ENCODE peak calls at places on chromosomes 1 and 21, in nine cellular contexts. S is uterus; J is EH; Y is stimulated activated CD4-positive, alpha-beta T cell treated with anti-CD3 and anti-CD28 coated beads, Interleukin-1b, Interleukin-23, amount 100 ng/mL, for 1 hour; A is AG08396; K is T-helper 17 cell; H is AG10803; L is AML-193; Q is HT-29. F is an unnamed sample.

GRCh38 chr1:213749558-213749957 is 238.2 kb upstream of the PROX1 start:
- DNase-seq in S (no peak), J (no peak), Y (no peak), A (no peak), K (no peak), H (no peak), L (no peak), Q (no peak), F (no peak)

GRCh38 chr21:44049606-44050005 is 37.5 kb downstream of the TRAPPC10 start:
- DNase-seq in S (no peak), J (no peak), Y (no peak), A (no peak), K (no peak), H (no peak), L (no peak), Q (no peak), F (no peak)

GRCh38 chr1:30629501-30629900 is 93.9 kb downstream of the MATN1 start:
- DNase-seq in S (peak; percentile 12), J (no peak), Y (no peak), A (no peak), K (no peak), H (no peak), L (no peak), Q (no peak), F (no peak)

GRCh38 chr1:188670837-188671236 is 1806.8 kb downstream of the BRINP3 start:
- DNase-seq in S (no peak), J (no peak), Y (no peak), A (no peak), K (no peak), H (no peak), L (no peak), Q (peak; percentile 21), F (peak; percentile 6)

GRCh38 chr1:58575831-58576726 is 973 bp downstream of the TACSTD2 start:
- DNase-seq in S (no peak), J (no peak), Y (no peak), A (no peak), K (no peak), H (no peak), L (no peak), Q (peak; percentile 57), F (no peak)

GRCh38 chr1:32071758-32072621 is 749 bp upstream of the TMEM39B start:
- DNase-seq in S (no peak), J (peak; percentile 84), Y (no peak), A (peak; percentile 44), K (no peak), H (peak; percentile 49), L (no peak), Q (no peak), F (no peak)

GRCh38 chr1:55378582-55378981 is 163.4 kb upstream of the USP24 start:
- DNase-seq in S (peak; percentile 31), J (peak; percentile 19), Y (no peak), A (peak; percentile 59), K (no peak), H (peak; percentile 30), L (no peak), Q (peak; percentile 55), F (no peak)

GRCh38 chr1:204108312-204109141 is 35.6 kb downstream of the SOX13 start:
- DNase-seq in S (no peak), J (no peak), Y (no peak), A (no peak), K (no peak), H (no peak), L (no peak), Q (no peak), F (no peak)

GRCh38 chr1:202162049-202162417 is 1.6 kb upstream of the PTPN7 start:
- DNase-seq in S (no peak), J (no peak), Y (no peak), A (no peak), K (no peak), H (no peak), L (no peak), Q (no peak), F (no peak)

GRCh38 chr1:36562181-36562685 is 79.5 kb upstream of the CSF3R start:
- DNase-seq in S (no peak), J (no peak), Y (no peak), A (no peak), K (no peak), H (no peak), L (no peak), Q (no peak), F (no peak)

GRCh38 chr1:194104247-194104844 is 917.9 kb upstream of the B3GALT2 start:
- DNase-seq in S (no peak), J (peak; percentile 3), Y (no peak), A (no peak), K (no peak), H (no peak), L (no peak), Q (no peak), F (no peak)

GRCh38 chr1:85142753-85143152 is 58.1 kb downstream of the SYDE2 start:
- DNase-seq in S (no peak), J (no peak), Y (no peak), A (no peak), K (no peak), H (no peak), L (no peak), Q (no peak), F (no peak)

GRCh38 chr1:172638885-172639831 is 19.7 kb upstream of the FASLG start:
- DNase-seq in S (no peak), J (peak; percentile 89), Y (peak; percentile 35), A (peak; percentile 55), K (peak; percentile 32), H (peak; percentile 91), L (no peak), Q (peak; percentile 43), F (peak; percentile 98)

GRCh38 chr1:189121941-189122340 is 1355.7 kb downstream of the BRINP3 start:
- DNase-seq in S (no peak), J (no peak), Y (no peak), A (no peak), K (no peak), H (no peak), L (no peak), Q (no peak), F (no peak)